ENCODE peak calls at places on chromosomes 11 and 22, in four cellular contexts. W is prostate gland, R is tibial nerve, U is H1. P is an unnamed sample.

GRCh38 chr11:110286298-110287040 is 9.9 kb downstream of the RDX start:
- DNase-seq in W (no peak), R (no peak), U (no peak), P (no peak)

GRCh38 chr22:17734197-17734596 is 40.1 kb downstream of the BID start:
- DNase-seq in W (no peak), R (no peak), U (no peak), P (no peak)

GRCh38 chr11:119087747-119088241 is 3.1 kb downstream of the HMBS start:
- DNase-seq in W (no peak), R (no peak), U (no peak), P (no peak)

GRCh38 chr11:61679893-61680621 is at the start of gene DAGLA:
- DNase-seq in W (peak), R (peak), U (no peak), P (peak)

GRCh38 chr11:117953029-117953671 is 23.9 kb upstream of the TMPRSS13 start:
- DNase-seq in W (no peak), R (no peak), U (no peak), P (no peak)

GRCh38 chr22:42316988-42317387 is 46.5 kb upstream of the TCF20 start:
- DNase-seq in W (peak), R (no peak), U (no peak), P (peak)

GRCh38 chr11:64810891-64811272 is 531 bp upstream of the MEN1 start:
- DNase-seq in W (no peak), R (no peak), U (no peak), P (no peak)

GRCh38 chr11:116703421-116703820 is 69.4 kb downstream of the BUD13 start:
- DNase-seq in W (no peak), R (no peak), U (no peak), P (no peak)

GRCh38 chr11:122101625-122102291 is 14.3 kb downstream of the BLID start:
- DNase-seq in W (peak), R (peak), U (peak), P (peak)

GRCh38 chr22:37275622-37276021 is 6.7 kb upstream of the CYTH4 start:
- DNase-seq in W (no peak), R (no peak), U (no peak), P (no peak)

GRCh38 chr22:32830473-32830872 is 29.0 kb downstream of the TIMP3 start:
- DNase-seq in W (no peak), R (no peak), U (no peak), P (no peak)

GRCh38 chr22:19679476-19680099 is 34.7 kb upstream of the SEPTIN5 start:
- DNase-seq in W (no peak), R (no peak), U (no peak), P (no peak)

GRCh38 chr11:88680806-88681205 is 343.3 kb upstream of the CTSC start:
- DNase-seq in W (no peak), R (no peak), U (no peak), P (no peak)

GRCh38 chr11:104609297-104609696 is 289.0 kb downstream of the CASP12 start:
- DNase-seq in W (peak), R (no peak), U (peak), P (no peak)

GRCh38 chr11:117950320-117950719 is 21.1 kb upstream of the TMPRSS13 start:
- DNase-seq in W (no peak), R (no peak), U (no peak), P (peak)

GRCh38 chr11:13216019-13217006 is 61.3 kb upstream of the BMAL1 start:
- DNase-seq in W (no peak), R (no peak), U (no peak), P (no peak)

GRCh38 chr11:66619080-66619554 is 2.7 kb downstream of the RBM14 start:
- DNase-seq in W (no peak), R (no peak), U (no peak), P (no peak)

GRCh38 chr22:30636226-30637077 is 871 bp downstream of the SLC35E4 start:
- DNase-seq in W (peak), R (no peak), U (no peak), P (peak)

GRCh38 chr11:69048056-69048717 is 545 bp upstream of the TPCN2 start:
- DNase-seq in W (no peak), R (no peak), U (no peak), P (no peak)

GRCh38 chr11:58658553-58659080 is 36.2 kb downstream of the CNTF start:
- DNase-seq in W (no peak), R (no peak), U (no peak), P (no peak)

GRCh38 chr11:134993691-134994243 is 581.7 kb upstream of the B3GAT1 start:
- DNase-seq in W (no peak), R (no peak), U (no peak), P (no peak)

GRCh38 chr11:8017894-8018741 is 31.0 kb downstream of the EIF3F start:
- DNase-seq in W (no peak), R (no peak), U (no peak), P (no peak)

DNA sequence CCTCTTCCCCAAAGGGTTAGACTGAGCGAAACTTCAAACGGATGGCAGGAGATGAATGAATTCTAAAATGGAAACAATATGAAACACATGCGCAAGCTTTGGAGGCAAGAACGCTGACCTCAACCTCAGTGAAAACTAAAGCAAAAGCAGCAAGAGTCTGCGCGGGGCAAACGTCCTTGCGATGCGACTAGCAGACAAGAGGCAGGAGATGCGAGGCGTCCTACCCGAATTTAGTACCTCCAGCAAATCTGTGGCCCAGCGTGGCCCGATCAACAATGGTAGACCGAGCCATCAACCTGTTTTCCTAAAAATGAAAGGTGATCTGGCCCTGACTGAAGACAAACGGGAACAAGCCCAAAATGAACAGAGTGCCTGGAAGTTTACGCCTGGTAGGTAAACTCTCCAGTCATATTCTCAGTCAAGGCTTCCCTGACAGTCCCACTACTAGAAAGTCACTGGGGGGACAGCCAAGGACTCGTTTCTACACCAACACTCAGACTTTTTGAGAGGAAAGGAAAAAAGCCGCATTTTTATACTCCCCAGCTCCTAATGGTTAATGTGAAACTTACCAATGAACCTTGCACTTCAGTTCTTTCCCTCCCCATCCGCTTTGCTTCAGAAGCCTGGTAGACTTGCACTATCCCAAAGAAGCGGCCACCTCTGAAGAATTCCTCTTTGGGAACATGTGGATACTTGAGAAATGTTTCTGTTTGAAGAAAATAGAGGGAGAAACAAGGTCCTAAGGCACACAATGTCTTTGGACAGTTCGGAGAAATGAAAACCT is 11.5 kb downstream of the MMP3 start:
- DNase-seq in W (no peak), R (no peak), U (no peak), P (no peak)
- H3K4me3 ChIP-seq in W (peak), R (no peak), U (peak), P (no peak)

GRCh38 chr11:27839226-27839913 is 139.1 kb upstream of the BDNF start:
- DNase-seq in W (no peak), R (no peak), U (no peak), P (no peak)
- TF ChIP-seq CTCF in W (no peak), R (no peak), U (no peak), P (no peak)

DNA sequence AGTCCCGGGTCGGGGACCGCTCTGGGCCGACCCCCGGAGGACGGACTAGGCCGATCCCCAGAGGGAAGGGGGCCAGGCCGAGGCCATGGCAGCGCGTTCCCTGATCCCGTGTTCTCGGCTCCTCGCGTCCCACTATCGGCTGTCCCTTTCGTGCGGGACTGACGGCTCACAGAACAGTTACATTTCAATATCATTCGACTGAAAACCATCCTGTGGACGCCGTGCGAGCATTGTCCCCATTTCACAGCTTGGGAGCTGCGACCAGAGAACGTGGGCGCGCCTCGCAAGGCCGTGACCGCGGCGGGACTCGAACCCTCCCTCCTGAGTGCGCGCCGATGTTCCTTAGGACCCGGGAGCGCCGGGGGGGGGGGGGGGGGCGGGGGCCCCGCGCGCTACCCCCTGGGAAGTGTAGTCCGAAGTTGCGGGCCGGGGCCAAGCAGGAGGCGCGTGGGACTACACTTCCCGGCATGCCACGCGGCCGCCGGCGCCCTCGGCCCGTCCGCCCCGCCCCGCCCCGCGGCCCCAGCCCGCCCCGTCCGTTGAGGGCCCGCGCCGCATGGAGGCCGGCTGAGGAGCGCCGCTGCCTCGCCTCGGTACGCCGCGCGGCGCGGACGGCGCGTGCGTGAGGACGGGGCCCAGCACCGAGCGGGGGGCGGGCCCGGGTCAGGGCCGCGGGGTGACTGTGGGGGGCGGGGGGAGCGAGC is at the start of gene TRABD:
- DNase-seq in W (peak), R (peak), U (peak), P (peak)
- TF ChIP-seq POLR2A in W (no peak), R (no peak), U (no peak), P (no peak)

DNA sequence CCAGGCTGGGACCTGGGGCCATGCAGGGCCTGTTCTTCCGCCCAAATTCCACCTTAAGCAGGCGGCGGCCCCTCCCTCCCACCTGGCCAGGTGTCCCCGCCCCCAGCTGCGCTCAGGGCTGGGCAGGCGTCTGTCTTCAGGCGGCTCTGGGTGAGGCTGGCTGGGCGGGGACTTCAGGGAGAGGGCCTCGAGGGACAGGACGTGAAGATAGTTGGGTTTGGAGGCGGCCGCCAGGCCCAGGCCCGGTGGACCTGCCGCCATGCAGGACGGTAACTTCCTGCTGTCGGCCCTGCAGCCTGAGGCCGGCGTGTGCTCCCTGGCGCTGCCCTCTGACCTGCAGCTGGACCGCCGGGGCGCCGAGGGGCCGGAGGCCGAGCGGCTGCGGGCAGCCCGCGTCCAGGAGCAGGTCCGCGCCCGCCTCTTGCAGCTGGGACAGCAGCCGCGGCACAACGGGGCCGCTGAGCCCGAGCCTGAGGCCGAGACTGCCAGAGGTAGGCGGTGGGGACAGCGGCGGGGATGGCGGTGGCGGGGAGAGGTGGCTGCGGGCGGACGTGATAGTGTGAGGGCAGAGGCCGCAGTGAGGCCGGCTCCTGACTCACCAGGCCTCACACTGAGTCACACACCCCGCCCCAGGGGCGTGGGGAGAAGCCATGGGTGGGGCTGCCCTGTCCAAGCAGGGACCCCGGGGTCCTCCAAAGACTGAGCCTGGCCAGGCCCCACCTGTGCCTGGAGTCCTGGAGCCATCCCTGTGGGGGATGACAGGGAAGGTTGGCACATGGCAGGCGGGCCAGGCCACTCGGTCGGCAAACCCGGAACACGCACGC is at the start of gene PKP3:
- DNase-seq in W (peak), R (no peak), U (peak), P (no peak)
- H3K4me3 ChIP-seq in W (peak), R (no peak), U (peak), P (peak)

DNA sequence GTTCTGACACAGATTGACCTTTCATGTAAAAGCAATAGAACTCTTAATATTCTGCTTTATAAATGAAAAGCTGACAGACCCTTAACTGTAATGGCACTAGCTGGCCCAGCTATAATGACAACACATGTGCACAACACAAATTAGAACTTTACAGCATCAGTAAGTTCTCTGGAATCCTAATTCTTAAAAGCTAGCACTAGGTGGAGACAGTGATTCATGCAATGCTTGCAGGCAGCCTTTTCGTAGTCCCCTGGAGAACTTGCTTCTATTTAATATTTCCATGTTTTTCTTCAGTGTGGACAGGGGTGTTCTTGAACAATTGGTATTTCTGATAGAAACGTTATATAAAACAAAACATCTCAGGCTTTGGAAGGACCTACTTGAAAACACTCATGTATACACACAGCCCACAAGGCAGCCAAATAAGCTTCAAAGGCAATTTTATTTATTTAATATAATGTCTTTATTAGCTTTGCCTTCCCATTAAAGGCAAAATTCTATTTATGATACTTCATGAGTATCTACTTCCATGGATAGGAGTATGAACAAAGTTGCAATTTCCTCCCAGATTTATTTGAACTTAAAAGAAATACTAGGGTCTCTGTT is 374.3 kb upstream of the MPPED2 start:
- DNase-seq in W (no peak), R (no peak), U (no peak), P (no peak)
- TF ChIP-seq CTCF in W (no peak), R (peak), U (peak), P (no peak)